ENCODE peak calls at places on chromosome 4, in six cellular contexts. One of them, this sample, is unnamed.

GRCh38 chr4:158538176-158538575 is 16.5 kb downstream of the RXFP1 start:
- DNase-seq in vagina: no peak
- DNase-seq in ovary: no peak
- DNase-seq in epithelial cell of esophagus: peak
- DNase-seq in activated CD8-positive, alpha-beta T cell treated with anti-CD3 and anti-CD28 coated beads for 36 hours: no peak
- DNase-seq in fibroblast of mammary gland: peak
- DNase-seq in this sample: no peak

GRCh38 chr4:123060039-123060770 is 137.8 kb upstream of the NUDT6 start:
- DNase-seq in epithelial cell of esophagus: no peak
- DNase-seq in ovary: no peak
- DNase-seq in activated CD8-positive, alpha-beta T cell treated with anti-CD3 and anti-CD28 coated beads for 36 hours: peak
- DNase-seq in vagina: no peak
- DNase-seq in fibroblast of mammary gland: no peak
- DNase-seq in this sample: no peak

GRCh38 chr4:48780867-48781219 is 764 bp upstream of the FRYL start:
- DNase-seq in fibroblast of mammary gland: peak
- DNase-seq in activated CD8-positive, alpha-beta T cell treated with anti-CD3 and anti-CD28 coated beads for 36 hours: peak
- DNase-seq in ovary: no peak
- DNase-seq in vagina: no peak
- DNase-seq in epithelial cell of esophagus: peak
- DNase-seq in this sample: no peak

GRCh38 chr4:155889036-155889793 is 14.3 kb upstream of the TDO2 start:
- DNase-seq in activated CD8-positive, alpha-beta T cell treated with anti-CD3 and anti-CD28 coated beads for 36 hours: no peak
- DNase-seq in epithelial cell of esophagus: peak
- DNase-seq in ovary: no peak
- DNase-seq in fibroblast of mammary gland: peak
- DNase-seq in vagina: no peak
- DNase-seq in this sample: peak

GRCh38 chr4:72314869-72315268 is 254.2 kb downstream of the ADAMTS3 start:
- DNase-seq in vagina: no peak
- DNase-seq in epithelial cell of esophagus: peak
- DNase-seq in ovary: no peak
- DNase-seq in fibroblast of mammary gland: peak
- DNase-seq in activated CD8-positive, alpha-beta T cell treated with anti-CD3 and anti-CD28 coated beads for 36 hours: no peak
- DNase-seq in this sample: peak

GRCh38 chr4:76723373-76723772 is 174.6 kb downstream of the SOWAHB start:
- DNase-seq in fibroblast of mammary gland: peak
- DNase-seq in ovary: no peak
- DNase-seq in epithelial cell of esophagus: no peak
- DNase-seq in activated CD8-positive, alpha-beta T cell treated with anti-CD3 and anti-CD28 coated beads for 36 hours: no peak
- DNase-seq in vagina: no peak
- DNase-seq in this sample: peak

GRCh38 chr4:11599044-11599443 is 170.3 kb upstream of the HS3ST1 start:
- DNase-seq in fibroblast of mammary gland: no peak
- DNase-seq in ovary: no peak
- DNase-seq in activated CD8-positive, alpha-beta T cell treated with anti-CD3 and anti-CD28 coated beads for 36 hours: no peak
- DNase-seq in epithelial cell of esophagus: peak
- DNase-seq in vagina: no peak
- DNase-seq in this sample: no peak

GRCh38 chr4:159925770-159926169 is 822.9 kb downstream of the RAPGEF2 start:
- DNase-seq in activated CD8-positive, alpha-beta T cell treated with anti-CD3 and anti-CD28 coated beads for 36 hours: no peak
- DNase-seq in fibroblast of mammary gland: peak
- DNase-seq in ovary: no peak
- DNase-seq in epithelial cell of esophagus: peak
- DNase-seq in vagina: no peak
- DNase-seq in this sample: no peak

GRCh38 chr4:105587851-105588250 is 35.4 kb downstream of the ARHGEF38 start:
- DNase-seq in activated CD8-positive, alpha-beta T cell treated with anti-CD3 and anti-CD28 coated beads for 36 hours: no peak
- DNase-seq in fibroblast of mammary gland: no peak
- DNase-seq in ovary: no peak
- DNase-seq in vagina: no peak
- DNase-seq in epithelial cell of esophagus: no peak
- DNase-seq in this sample: no peak

GRCh38 chr4:3112241-3112978 is 37.9 kb downstream of the HTT start:
- DNase-seq in epithelial cell of esophagus: no peak
- DNase-seq in ovary: no peak
- DNase-seq in fibroblast of mammary gland: no peak
- DNase-seq in vagina: no peak
- DNase-seq in activated CD8-positive, alpha-beta T cell treated with anti-CD3 and anti-CD28 coated beads for 36 hours: no peak
- DNase-seq in this sample: no peak

GRCh38 chr4:87839309-87839946 is 6.7 kb downstream of the MEPE start:
- DNase-seq in ovary: no peak
- DNase-seq in activated CD8-positive, alpha-beta T cell treated with anti-CD3 and anti-CD28 coated beads for 36 hours: peak
- DNase-seq in epithelial cell of esophagus: peak
- DNase-seq in fibroblast of mammary gland: peak
- DNase-seq in vagina: no peak
- DNase-seq in this sample: no peak

GRCh38 chr4:155787113-155787710 is 28.4 kb downstream of the GUCY1B1 start:
- DNase-seq in epithelial cell of esophagus: peak
- DNase-seq in ovary: no peak
- DNase-seq in vagina: no peak
- DNase-seq in fibroblast of mammary gland: peak
- DNase-seq in activated CD8-positive, alpha-beta T cell treated with anti-CD3 and anti-CD28 coated beads for 36 hours: peak
- DNase-seq in this sample: peak

GRCh38 chr4:91916219-91916618 is 387.5 kb upstream of the GRID2 start:
- DNase-seq in activated CD8-positive, alpha-beta T cell treated with anti-CD3 and anti-CD28 coated beads for 36 hours: no peak
- DNase-seq in ovary: no peak
- DNase-seq in fibroblast of mammary gland: no peak
- DNase-seq in vagina: no peak
- DNase-seq in epithelial cell of esophagus: no peak
- DNase-seq in this sample: no peak

GRCh38 chr4:55378617-55379467 is 16.9 kb upstream of the TMEM165 start:
- DNase-seq in epithelial cell of esophagus: peak
- DNase-seq in fibroblast of mammary gland: peak
- DNase-seq in vagina: no peak
- DNase-seq in activated CD8-positive, alpha-beta T cell treated with anti-CD3 and anti-CD28 coated beads for 36 hours: no peak
- DNase-seq in ovary: no peak
- DNase-seq in this sample: peak

GRCh38 chr4:157804169-157804543 is 368.7 kb downstream of the GASK1B start:
- DNase-seq in fibroblast of mammary gland: no peak
- DNase-seq in epithelial cell of esophagus: no peak
- DNase-seq in activated CD8-positive, alpha-beta T cell treated with anti-CD3 and anti-CD28 coated beads for 36 hours: no peak
- DNase-seq in ovary: no peak
- DNase-seq in vagina: no peak
- DNase-seq in this sample: no peak

GRCh38 chr4:44446191-44446590 is 2.4 kb downstream of the KCTD8 start:
- DNase-seq in fibroblast of mammary gland: no peak
- DNase-seq in epithelial cell of esophagus: peak
- DNase-seq in activated CD8-positive, alpha-beta T cell treated with anti-CD3 and anti-CD28 coated beads for 36 hours: no peak
- DNase-seq in ovary: no peak
- DNase-seq in vagina: no peak
- DNase-seq in this sample: no peak

GRCh38 chr4:175457956-175458355 is 354.1 kb downstream of the GPM6A start:
- DNase-seq in fibroblast of mammary gland: no peak
- DNase-seq in activated CD8-positive, alpha-beta T cell treated with anti-CD3 and anti-CD28 coated beads for 36 hours: no peak
- DNase-seq in ovary: no peak
- DNase-seq in vagina: no peak
- DNase-seq in epithelial cell of esophagus: peak
- DNase-seq in this sample: no peak

GRCh38 chr4:18593297-18594002 is 571.9 kb upstream of the LCORL start:
- DNase-seq in activated CD8-positive, alpha-beta T cell treated with anti-CD3 and anti-CD28 coated beads for 36 hours: peak
- DNase-seq in ovary: no peak
- DNase-seq in fibroblast of mammary gland: peak
- DNase-seq in epithelial cell of esophagus: peak
- DNase-seq in vagina: no peak
- DNase-seq in this sample: peak

GRCh38 chr4:177554966-177555574 is 112.8 kb upstream of the AGA start:
- DNase-seq in activated CD8-positive, alpha-beta T cell treated with anti-CD3 and anti-CD28 coated beads for 36 hours: peak
- DNase-seq in fibroblast of mammary gland: peak
- DNase-seq in ovary: no peak
- DNase-seq in epithelial cell of esophagus: peak
- DNase-seq in vagina: no peak
- DNase-seq in this sample: no peak

GRCh38 chr4:21768349-21769310 is 179.9 kb downstream of the KCNIP4 start:
- DNase-seq in vagina: no peak
- DNase-seq in activated CD8-positive, alpha-beta T cell treated with anti-CD3 and anti-CD28 coated beads for 36 hours: peak
- DNase-seq in fibroblast of mammary gland: peak
- DNase-seq in ovary: no peak
- DNase-seq in epithelial cell of esophagus: peak
- DNase-seq in this sample: no peak

GRCh38 chr4:150582101-150582565 is at the start of gene MAB21L2:
- DNase-seq in vagina: no peak
- DNase-seq in ovary: no peak
- DNase-seq in epithelial cell of esophagus: no peak
- DNase-seq in activated CD8-positive, alpha-beta T cell treated with anti-CD3 and anti-CD28 coated beads for 36 hours: no peak
- DNase-seq in fibroblast of mammary gland: no peak
- DNase-seq in this sample: no peak

GRCh38 chr4:5912614-5913019 is 19.7 kb upstream of the CRMP1 start:
- DNase-seq in epithelial cell of esophagus: peak
- DNase-seq in ovary: no peak
- DNase-seq in vagina: no peak
- DNase-seq in fibroblast of mammary gland: no peak
- DNase-seq in activated CD8-positive, alpha-beta T cell treated with anti-CD3 and anti-CD28 coated beads for 36 hours: no peak
- DNase-seq in this sample: no peak

DNA sequence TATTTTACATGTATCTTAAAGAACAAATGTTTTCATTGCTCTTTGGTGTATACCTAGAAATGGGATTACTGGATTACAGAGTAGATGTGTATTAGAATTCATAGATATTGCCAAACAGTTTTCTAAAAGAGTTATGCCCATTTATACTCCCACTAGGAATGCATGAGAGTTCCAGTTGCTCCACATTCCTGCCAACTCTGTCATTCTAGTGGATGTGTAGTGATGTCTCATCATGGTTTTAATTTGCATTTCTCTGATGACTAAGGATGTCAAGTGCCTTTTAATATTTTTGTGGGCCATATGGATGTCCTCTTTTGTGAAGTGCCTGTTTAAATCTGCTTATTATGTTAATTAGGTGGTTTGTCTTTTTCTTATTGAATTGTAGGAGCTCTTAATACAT is 65.6 kb upstream of the BMP2K start:
- DNase-seq in ovary: no peak
- DNase-seq in fibroblast of mammary gland: peak
- DNase-seq in vagina: no peak
- DNase-seq in activated CD8-positive, alpha-beta T cell treated with anti-CD3 and anti-CD28 coated beads for 36 hours: no peak
- DNase-seq in epithelial cell of esophagus: peak
- DNase-seq in this sample: no peak
- TF ChIP-seq CTCF in ovary: no peak
- TF ChIP-seq CTCF in fibroblast of mammary gland: no peak
- TF ChIP-seq CTCF in vagina: no peak
- TF ChIP-seq CTCF in activated CD8-positive, alpha-beta T cell treated with anti-CD3 and anti-CD28 coated beads for 36 hours: no peak
- TF ChIP-seq CTCF in epithelial cell of esophagus: no peak
- TF ChIP-seq CTCF in this sample: no peak

GRCh38 chr4:185945906-185946305 is 123.0 kb upstream of the TLR3 start:
- DNase-seq in vagina: no peak
- DNase-seq in fibroblast of mammary gland: no peak
- DNase-seq in activated CD8-positive, alpha-beta T cell treated with anti-CD3 and anti-CD28 coated beads for 36 hours: no peak
- DNase-seq in ovary: no peak
- DNase-seq in epithelial cell of esophagus: no peak
- DNase-seq in this sample: no peak

GRCh38 chr4:185936650-185937376 is 124.8 kb upstream of the SORBS2 start:
- DNase-seq in activated CD8-positive, alpha-beta T cell treated with anti-CD3 and anti-CD28 coated beads for 36 hours: no peak
- DNase-seq in epithelial cell of esophagus: peak
- DNase-seq in ovary: no peak
- DNase-seq in fibroblast of mammary gland: no peak
- DNase-seq in vagina: no peak
- DNase-seq in this sample: no peak

GRCh38 chr4:185945238-185945637 is 123.7 kb upstream of the TLR3 start:
- DNase-seq in epithelial cell of esophagus: no peak
- DNase-seq in ovary: no peak
- DNase-seq in vagina: no peak
- DNase-seq in activated CD8-positive, alpha-beta T cell treated with anti-CD3 and anti-CD28 coated beads for 36 hours: no peak
- DNase-seq in fibroblast of mammary gland: peak
- DNase-seq in this sample: no peak

GRCh38 chr4:185941476-185941875 is 127.5 kb upstream of the TLR3 start:
- DNase-seq in activated CD8-positive, alpha-beta T cell treated with anti-CD3 and anti-CD28 coated beads for 36 hours: no peak
- DNase-seq in ovary: no peak
- DNase-seq in epithelial cell of esophagus: peak
- DNase-seq in vagina: no peak
- DNase-seq in fibroblast of mammary gland: peak
- DNase-seq in this sample: no peak
- TF ChIP-seq CTCF in activated CD8-positive, alpha-beta T cell treated with anti-CD3 and anti-CD28 coated beads for 36 hours: no peak
- TF ChIP-seq CTCF in ovary: no peak
- TF ChIP-seq CTCF in epithelial cell of esophagus: no peak
- TF ChIP-seq CTCF in vagina: no peak
- TF ChIP-seq CTCF in fibroblast of mammary gland: no peak
- TF ChIP-seq CTCF in this sample: no peak

DNA sequence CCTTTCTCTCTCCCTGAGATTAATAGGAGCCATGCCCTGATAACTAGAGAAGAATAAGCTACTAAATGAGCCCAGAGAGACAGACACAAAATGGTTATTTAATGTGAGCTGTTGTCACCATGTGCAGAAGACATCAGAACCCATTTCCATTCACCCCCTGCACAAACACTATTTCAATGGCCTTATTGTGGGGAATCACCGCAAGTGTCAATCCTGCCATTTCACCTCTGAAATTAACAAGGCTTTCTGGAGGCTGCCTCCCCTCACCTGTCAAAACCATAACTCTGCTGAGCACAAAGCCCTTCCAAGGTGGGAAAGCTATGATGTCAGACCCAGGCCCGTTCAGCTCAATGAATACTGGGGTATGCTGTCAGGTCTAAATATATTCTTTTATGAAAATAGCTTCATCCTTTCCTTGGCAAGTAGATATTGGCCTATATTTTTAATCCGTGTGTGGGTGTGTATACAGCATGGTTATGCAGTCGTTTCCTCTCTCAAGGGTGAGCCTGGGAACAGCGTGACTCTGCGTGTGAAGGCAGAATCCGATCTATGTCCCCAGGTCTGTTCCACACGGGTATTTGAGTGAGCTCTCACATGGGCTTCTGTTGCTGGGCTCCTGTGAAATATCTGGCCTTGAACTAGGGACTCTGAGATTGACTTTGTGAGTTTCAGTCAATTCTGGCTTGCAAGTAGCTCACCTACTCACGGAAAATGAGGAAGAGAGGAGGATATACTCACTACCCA is 266.3 kb downstream of the FBXW7 start:
- DNase-seq in vagina: no peak
- DNase-seq in epithelial cell of esophagus: no peak
- DNase-seq in ovary: no peak
- DNase-seq in activated CD8-positive, alpha-beta T cell treated with anti-CD3 and anti-CD28 coated beads for 36 hours: no peak
- DNase-seq in fibroblast of mammary gland: no peak
- DNase-seq in this sample: no peak
- TF ChIP-seq CTCF in vagina: no peak
- TF ChIP-seq CTCF in epithelial cell of esophagus: no peak
- TF ChIP-seq CTCF in ovary: no peak
- TF ChIP-seq CTCF in activated CD8-positive, alpha-beta T cell treated with anti-CD3 and anti-CD28 coated beads for 36 hours: no peak
- TF ChIP-seq CTCF in fibroblast of mammary gland: no peak
- TF ChIP-seq CTCF in this sample: no peak

GRCh38 chr4:77818077-77818666 is 996 bp downstream of the CNOT6L start:
- DNase-seq in vagina: no peak
- DNase-seq in ovary: peak
- DNase-seq in fibroblast of mammary gland: peak
- DNase-seq in epithelial cell of esophagus: peak
- DNase-seq in activated CD8-positive, alpha-beta T cell treated with anti-CD3 and anti-CD28 coated beads for 36 hours: peak
- DNase-seq in this sample: peak
- TF ChIP-seq CTCF in vagina: peak
- TF ChIP-seq CTCF in ovary: peak
- TF ChIP-seq CTCF in fibroblast of mammary gland: peak
- TF ChIP-seq CTCF in epithelial cell of esophagus: peak
- TF ChIP-seq CTCF in activated CD8-positive, alpha-beta T cell treated with anti-CD3 and anti-CD28 coated beads for 36 hours: peak
- TF ChIP-seq CTCF in this sample: peak

DNA sequence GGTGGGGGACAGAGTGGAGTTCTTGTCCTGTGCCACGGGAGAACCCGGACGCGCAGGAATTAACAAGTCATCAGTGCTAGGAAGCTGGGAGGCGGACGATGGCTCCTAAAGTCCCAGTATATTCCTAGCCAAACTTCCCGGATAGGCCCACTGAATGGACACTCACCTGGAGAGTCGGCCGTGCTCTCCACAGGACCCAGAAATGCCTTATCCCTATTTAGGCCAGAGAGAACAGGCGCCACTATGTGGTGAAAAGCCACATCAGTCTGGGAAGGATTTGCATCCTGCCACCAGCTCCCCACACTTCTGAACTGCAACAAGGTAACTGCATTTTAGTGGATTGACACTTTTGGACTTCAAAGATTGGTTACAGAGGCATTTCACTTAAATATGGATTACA is 1.1 kb downstream of the CFAP299 start:
- DNase-seq in ovary: no peak
- DNase-seq in fibroblast of mammary gland: peak
- DNase-seq in activated CD8-positive, alpha-beta T cell treated with anti-CD3 and anti-CD28 coated beads for 36 hours: no peak
- DNase-seq in epithelial cell of esophagus: peak
- DNase-seq in vagina: no peak
- DNase-seq in this sample: no peak
- TF ChIP-seq CTCF in ovary: no peak
- TF ChIP-seq CTCF in fibroblast of mammary gland: peak
- TF ChIP-seq CTCF in activated CD8-positive, alpha-beta T cell treated with anti-CD3 and anti-CD28 coated beads for 36 hours: no peak
- TF ChIP-seq CTCF in epithelial cell of esophagus: peak
- TF ChIP-seq CTCF in vagina: no peak
- TF ChIP-seq CTCF in this sample: peak